ENCODE peak calls at places on chromosomes 1 and 21, in five cellular contexts. U, B, R, E and M are unnamed samples.
A peak's percentile ranks its signal among the peaks of the same experiment; 100 is the strongest.

GRCh38 chr1:99801584-99801983 is 35.1 kb upstream of the FRRS1 start:
- DNase-seq in E (no peak), U (no peak), R (no peak), B (no peak), M (no peak)

GRCh38 chr1:109763646-109764415 is at the start of gene EPS8L3:
- DNase-seq in B (no peak), R (no peak), E (no peak), U (no peak), M (peak; percentile 67)

GRCh38 chr1:63321061-63321787 is 1.1 kb upstream of the FOXD3 start:
- DNase-seq in U (no peak), B (peak; percentile 60), R (no peak), E (no peak), M (peak; percentile 77)

GRCh38 chr1:151058682-151059341 is 610 bp downstream of the CDC42SE1 start:
- DNase-seq in R (peak; percentile 30), E (peak; percentile 52), U (peak; percentile 43), B (peak; percentile 46), M (no peak)

GRCh38 chr21:42272109-42272962 is 42.9 kb downstream of the TFF3 start:
- DNase-seq in B (no peak), E (no peak), U (no peak), R (no peak), M (peak; percentile 57)

GRCh38 chr1:6538958-6539357 is 15.4 kb downstream of the NOL9 start:
- DNase-seq in E (peak; percentile 57), U (no peak), B (no peak), R (no peak), M (peak; percentile 62)

GRCh38 chr1:207032528-207033017 is at the start of gene C1orf116:
- DNase-seq in R (no peak), B (peak; percentile 61), U (peak; percentile 98), E (no peak), M (peak; percentile 1)

GRCh38 chr1:15954316-15954715 is 21.6 kb downstream of the ZBTB17 start:
- DNase-seq in R (no peak), E (no peak), U (no peak), B (no peak), M (peak; percentile 52)

GRCh38 chr1:58769809-58770345 is 14.0 kb downstream of the JUN start:
- DNase-seq in B (no peak), R (no peak), U (no peak), E (no peak), M (no peak)

GRCh38 chr1:184242507-184242943 is 144.3 kb upstream of the C1orf21 start:
- DNase-seq in E (peak; percentile 58), B (peak; percentile 77), U (no peak), R (peak; percentile 69), M (no peak)

GRCh38 chr1:95013948-95014574 is 58.7 kb downstream of the ALG14 start:
- DNase-seq in R (peak; percentile 86), U (no peak), B (no peak), E (no peak), M (no peak)

GRCh38 chr1:99645699-99646531 is at the start of gene PALMD:
- DNase-seq in U (peak; percentile 23), B (peak; percentile 19), E (peak; percentile 42), R (peak; percentile 86), M (peak; percentile 35)

GRCh38 chr1:247241687-247242086 is 14.2 kb upstream of the VN1R5 start:
- DNase-seq in U (no peak), E (peak; percentile 25), R (no peak), B (no peak), M (peak; percentile 78)

GRCh38 chr1:202162418-202163280 is 2.2 kb upstream of the PTPN7 start:
- DNase-seq in B (no peak), E (no peak), R (no peak), U (peak; percentile 50), M (peak; percentile 84)

GRCh38 chr1:109237512-109237911 is 11.8 kb upstream of the CELSR2 start:
- DNase-seq in R (no peak), B (peak; percentile 43), U (no peak), E (no peak), M (no peak)

GRCh38 chr1:156766288-156767100 is 841 bp upstream of the PRCC start:
- DNase-seq in B (peak; percentile 39), E (peak; percentile 46), U (no peak), R (no peak), M (no peak)

GRCh38 chr1:25527226-25527846 is 16.1 kb upstream of the LDLRAP1 start:
- DNase-seq in B (no peak), R (no peak), E (no peak), U (no peak), M (peak; percentile 50)

GRCh38 chr1:205449254-205449749 is 6.5 kb downstream of the BLACAT1 start:
- DNase-seq in E (no peak), B (peak; percentile 33), R (no peak), U (no peak), M (peak; percentile 76)

GRCh38 chr1:163535807-163536206 is 214.1 kb downstream of the NUF2 start:
- DNase-seq in U (no peak), B (peak; percentile 39), E (peak; percentile 58), R (peak; percentile 30), M (no peak)

GRCh38 chr1:168227620-168228019 is 1.8 kb downstream of the SFT2D2 start:
- DNase-seq in B (no peak), U (no peak), E (peak; percentile 73), R (peak; percentile 87), M (peak; percentile 83)

GRCh38 chr1:2973661-2974593 is 47.3 kb upstream of the ACTRT2 start:
- DNase-seq in B (no peak), E (no peak), R (no peak), U (no peak), M (peak; percentile 77)

GRCh38 chr1:226223157-226223785 is at the start of gene MIXL1:
- DNase-seq in B (peak; percentile 37), U (no peak), R (no peak), E (peak; percentile 23), M (peak; percentile 78)

GRCh38 chr1:240705584-240705983 is 93.6 kb upstream of the GREM2 start:
- DNase-seq in E (peak; percentile 92), R (no peak), B (no peak), U (no peak), M (peak; percentile 45)

GRCh38 chr1:94081566-94082344 is 39.2 kb downstream of the ABCA4 start:
- DNase-seq in U (no peak), R (no peak), E (peak; percentile 93), B (no peak), M (peak; percentile 85)

GRCh38 chr1:26373281-26373680 is 731 bp upstream of the ZNF683 start:
- DNase-seq in U (no peak), B (no peak), E (no peak), R (no peak), M (no peak)

GRCh38 chr1:28830814-28831213 is 18.8 kb downstream of the OPRD1 start:
- DNase-seq in U (no peak), R (no peak), B (no peak), E (no peak), M (no peak)
- H2AFZ ChIP-seq in U (no peak overlapping the region), R (no peak overlapping the region), B (no peak overlapping the region), E (no peak overlapping the region), M (no peak overlapping the region)

GRCh38 chr1:68197891-68198290 is 34.4 kb downstream of the WLS start:
- DNase-seq in R (peak; percentile 48), B (no peak), U (no peak), E (peak; percentile 24), M (no peak)
- H3K27ac ChIP-seq in R (no peak overlapping the region), B (no peak overlapping the region), U (no peak overlapping the region), E (peak overlapping the region; percentile 79), M (peak overlapping the region; percentile 79)

GRCh38 chr21:37547615-37547975 is 181.0 kb downstream of the DYRK1A start:
- DNase-seq in R (peak; percentile 74), B (no peak), U (no peak), E (no peak), M (peak; percentile 64)
- H3K79me2 ChIP-seq in R (no peaks in the 10 kb centered on the region), B (no peaks in the 10 kb centered on the region), U (no peaks in the 10 kb centered on the region), E (no peaks in the 10 kb centered on the region), M (no peaks in the 10 kb centered on the region)

GRCh38 chr1:50110656-50111055 is 1.9 kb downstream of the ELAVL4 start:
- DNase-seq in B (peak; percentile 60), U (no peak), E (no peak), R (no peak), M (no peak)
- H2AFZ ChIP-seq in B (no peak overlapping the region), U (no peak overlapping the region), E (no peak overlapping the region), R (no peak overlapping the region), M (no peak overlapping the region)